ENCODE peak calls at places on chromosomes 2 and 18, in seven cellular contexts. One of them, this sample, is unnamed.

GRCh38 chr2:147076634-147077033 is 768.2 kb upstream of the ACVR2A start:
- DNase-seq in smooth muscle cell of the brain vasculature: no peak
- DNase-seq in left cardiac atrium: no peak
- DNase-seq in NCI-H2029 treated with DMSO at 0.1 percent for 48 hours: no peak
- DNase-seq in psoas muscle: no peak
- DNase-seq in fibroblast of villous mesenchyme: peak
- DNase-seq in AG04450: no peak
- DNase-seq in this sample: no peak

GRCh38 chr2:130736487-130736886 is 7.6 kb downstream of the GPR148 start:
- DNase-seq in smooth muscle cell of the brain vasculature: no peak
- DNase-seq in left cardiac atrium: peak
- DNase-seq in NCI-H2029 treated with DMSO at 0.1 percent for 48 hours: no peak
- DNase-seq in psoas muscle: no peak
- DNase-seq in fibroblast of villous mesenchyme: no peak
- DNase-seq in AG04450: no peak
- DNase-seq in this sample: no peak

GRCh38 chr18:8871484-8871883 is 166.1 kb downstream of the MTCL1 start:
- DNase-seq in smooth muscle cell of the brain vasculature: no peak
- DNase-seq in left cardiac atrium: no peak
- DNase-seq in NCI-H2029 treated with DMSO at 0.1 percent for 48 hours: no peak
- DNase-seq in psoas muscle: no peak
- DNase-seq in fibroblast of villous mesenchyme: no peak
- DNase-seq in AG04450: no peak
- DNase-seq in this sample: no peak

GRCh38 chr2:40554665-40555294 is 102.9 kb upstream of the SLC8A1 start:
- DNase-seq in smooth muscle cell of the brain vasculature: peak
- DNase-seq in left cardiac atrium: peak
- DNase-seq in NCI-H2029 treated with DMSO at 0.1 percent for 48 hours: peak
- DNase-seq in psoas muscle: peak
- DNase-seq in fibroblast of villous mesenchyme: peak
- DNase-seq in AG04450: no peak
- DNase-seq in this sample: peak

GRCh38 chr2:71813801-71814470 is 333.7 kb downstream of the CYP26B1 start:
- DNase-seq in smooth muscle cell of the brain vasculature: no peak
- DNase-seq in left cardiac atrium: no peak
- DNase-seq in NCI-H2029 treated with DMSO at 0.1 percent for 48 hours: no peak
- DNase-seq in psoas muscle: no peak
- DNase-seq in fibroblast of villous mesenchyme: no peak
- DNase-seq in AG04450: no peak
- DNase-seq in this sample: no peak

GRCh38 chr2:46697830-46698323 is 217.7 kb downstream of the MCFD2 start:
- DNase-seq in smooth muscle cell of the brain vasculature: no peak
- DNase-seq in left cardiac atrium: peak
- DNase-seq in NCI-H2029 treated with DMSO at 0.1 percent for 48 hours: no peak
- DNase-seq in psoas muscle: no peak
- DNase-seq in fibroblast of villous mesenchyme: no peak
- DNase-seq in AG04450: no peak
- DNase-seq in this sample: no peak

GRCh38 chr2:50995610-50996009 is 36.3 kb downstream of the NRXN1 start:
- DNase-seq in smooth muscle cell of the brain vasculature: no peak
- DNase-seq in left cardiac atrium: no peak
- DNase-seq in NCI-H2029 treated with DMSO at 0.1 percent for 48 hours: no peak
- DNase-seq in psoas muscle: peak
- DNase-seq in fibroblast of villous mesenchyme: no peak
- DNase-seq in AG04450: peak
- DNase-seq in this sample: no peak

GRCh38 chr2:218853766-218854165 is 5.8 kb upstream of the WNT6 start:
- DNase-seq in smooth muscle cell of the brain vasculature: no peak
- DNase-seq in left cardiac atrium: no peak
- DNase-seq in NCI-H2029 treated with DMSO at 0.1 percent for 48 hours: no peak
- DNase-seq in psoas muscle: no peak
- DNase-seq in fibroblast of villous mesenchyme: peak
- DNase-seq in AG04450: no peak
- DNase-seq in this sample: peak

GRCh38 chr2:227118353-227118752 is 45.7 kb downstream of the COL4A4 start:
- DNase-seq in smooth muscle cell of the brain vasculature: no peak
- DNase-seq in left cardiac atrium: no peak
- DNase-seq in NCI-H2029 treated with DMSO at 0.1 percent for 48 hours: no peak
- DNase-seq in psoas muscle: no peak
- DNase-seq in fibroblast of villous mesenchyme: no peak
- DNase-seq in AG04450: no peak
- DNase-seq in this sample: no peak

GRCh38 chr18:43774497-43774896 is 497.2 kb upstream of the SYT4 start:
- DNase-seq in smooth muscle cell of the brain vasculature: no peak
- DNase-seq in left cardiac atrium: no peak
- DNase-seq in NCI-H2029 treated with DMSO at 0.1 percent for 48 hours: no peak
- DNase-seq in psoas muscle: no peak
- DNase-seq in fibroblast of villous mesenchyme: no peak
- DNase-seq in AG04450: no peak
- DNase-seq in this sample: no peak

GRCh38 chr2:41886757-41887156 is 161.1 kb upstream of the PKDCC start:
- DNase-seq in smooth muscle cell of the brain vasculature: no peak
- DNase-seq in left cardiac atrium: no peak
- DNase-seq in NCI-H2029 treated with DMSO at 0.1 percent for 48 hours: no peak
- DNase-seq in psoas muscle: no peak
- DNase-seq in fibroblast of villous mesenchyme: peak
- DNase-seq in AG04450: no peak
- DNase-seq in this sample: no peak

GRCh38 chr2:102892693-102893290 is 131.0 kb downstream of the TMEM182 start:
- DNase-seq in smooth muscle cell of the brain vasculature: no peak
- DNase-seq in left cardiac atrium: no peak
- DNase-seq in NCI-H2029 treated with DMSO at 0.1 percent for 48 hours: no peak
- DNase-seq in psoas muscle: no peak
- DNase-seq in fibroblast of villous mesenchyme: no peak
- DNase-seq in AG04450: no peak
- DNase-seq in this sample: no peak

GRCh38 chr2:231708773-231709635 is 679 bp downstream of the PTMA start:
- DNase-seq in smooth muscle cell of the brain vasculature: no peak
- DNase-seq in left cardiac atrium: peak
- DNase-seq in NCI-H2029 treated with DMSO at 0.1 percent for 48 hours: no peak
- DNase-seq in psoas muscle: peak
- DNase-seq in fibroblast of villous mesenchyme: peak
- DNase-seq in AG04450: no peak
- DNase-seq in this sample: peak

GRCh38 chr2:159380676-159381239 is 94.3 kb upstream of the WDSUB1 start:
- DNase-seq in smooth muscle cell of the brain vasculature: no peak
- DNase-seq in left cardiac atrium: no peak
- DNase-seq in NCI-H2029 treated with DMSO at 0.1 percent for 48 hours: no peak
- DNase-seq in psoas muscle: no peak
- DNase-seq in fibroblast of villous mesenchyme: no peak
- DNase-seq in AG04450: no peak
- DNase-seq in this sample: no peak

GRCh38 chr2:134401789-134402188 is 147.9 kb downstream of the MGAT5 start:
- DNase-seq in smooth muscle cell of the brain vasculature: no peak
- DNase-seq in left cardiac atrium: no peak
- DNase-seq in NCI-H2029 treated with DMSO at 0.1 percent for 48 hours: no peak
- DNase-seq in psoas muscle: no peak
- DNase-seq in fibroblast of villous mesenchyme: no peak
- DNase-seq in AG04450: no peak
- DNase-seq in this sample: no peak

GRCh38 chr2:46520108-46520507 is 40.7 kb downstream of the TMEM247 start:
- DNase-seq in smooth muscle cell of the brain vasculature: no peak
- DNase-seq in left cardiac atrium: no peak
- DNase-seq in NCI-H2029 treated with DMSO at 0.1 percent for 48 hours: no peak
- DNase-seq in psoas muscle: no peak
- DNase-seq in fibroblast of villous mesenchyme: peak
- DNase-seq in AG04450: no peak
- DNase-seq in this sample: no peak

GRCh38 chr2:23686405-23687029 is 240.4 kb downstream of the ATAD2B start:
- DNase-seq in smooth muscle cell of the brain vasculature: no peak
- DNase-seq in left cardiac atrium: no peak
- DNase-seq in NCI-H2029 treated with DMSO at 0.1 percent for 48 hours: no peak
- DNase-seq in psoas muscle: peak
- DNase-seq in fibroblast of villous mesenchyme: no peak
- DNase-seq in AG04450: no peak
- DNase-seq in this sample: no peak

GRCh38 chr2:240384711-240385450 is 50.6 kb upstream of the GPC1 start:
- DNase-seq in smooth muscle cell of the brain vasculature: no peak
- DNase-seq in left cardiac atrium: peak
- DNase-seq in NCI-H2029 treated with DMSO at 0.1 percent for 48 hours: no peak
- DNase-seq in psoas muscle: peak
- DNase-seq in fibroblast of villous mesenchyme: no peak
- DNase-seq in AG04450: no peak
- DNase-seq in this sample: no peak

GRCh38 chr2:18527822-18528221 is 32.6 kb downstream of the RDH14 start:
- DNase-seq in smooth muscle cell of the brain vasculature: no peak
- DNase-seq in left cardiac atrium: no peak
- DNase-seq in NCI-H2029 treated with DMSO at 0.1 percent for 48 hours: no peak
- DNase-seq in psoas muscle: no peak
- DNase-seq in fibroblast of villous mesenchyme: no peak
- DNase-seq in AG04450: no peak
- DNase-seq in this sample: no peak

GRCh38 chr2:96148410-96149217 is 3.4 kb upstream of the DUSP2 start:
- DNase-seq in smooth muscle cell of the brain vasculature: peak
- DNase-seq in left cardiac atrium: peak
- DNase-seq in NCI-H2029 treated with DMSO at 0.1 percent for 48 hours: no peak
- DNase-seq in psoas muscle: peak
- DNase-seq in fibroblast of villous mesenchyme: peak
- DNase-seq in AG04450: peak
- DNase-seq in this sample: peak

GRCh38 chr2:240672701-240673190 is 9.9 kb downstream of the AQP12B start:
- DNase-seq in smooth muscle cell of the brain vasculature: no peak
- DNase-seq in left cardiac atrium: no peak
- DNase-seq in NCI-H2029 treated with DMSO at 0.1 percent for 48 hours: no peak
- DNase-seq in psoas muscle: no peak
- DNase-seq in fibroblast of villous mesenchyme: no peak
- DNase-seq in AG04450: no peak
- DNase-seq in this sample: peak

GRCh38 chr2:98806266-98806697 is 75.3 kb upstream of the MGAT4A start:
- DNase-seq in smooth muscle cell of the brain vasculature: peak
- DNase-seq in left cardiac atrium: peak
- DNase-seq in NCI-H2029 treated with DMSO at 0.1 percent for 48 hours: peak
- DNase-seq in psoas muscle: peak
- DNase-seq in fibroblast of villous mesenchyme: peak
- DNase-seq in AG04450: no peak
- DNase-seq in this sample: peak

GRCh38 chr2:7272180-7272579 is 355.0 kb downstream of the RNF144A start:
- DNase-seq in smooth muscle cell of the brain vasculature: no peak
- DNase-seq in left cardiac atrium: no peak
- DNase-seq in NCI-H2029 treated with DMSO at 0.1 percent for 48 hours: peak
- DNase-seq in psoas muscle: no peak
- DNase-seq in fibroblast of villous mesenchyme: no peak
- DNase-seq in AG04450: no peak
- DNase-seq in this sample: no peak

GRCh38 chr2:159684796-159685195 is 27.5 kb upstream of the MARCHF7 start:
- DNase-seq in smooth muscle cell of the brain vasculature: no peak
- DNase-seq in left cardiac atrium: no peak
- DNase-seq in NCI-H2029 treated with DMSO at 0.1 percent for 48 hours: no peak
- DNase-seq in psoas muscle: no peak
- DNase-seq in fibroblast of villous mesenchyme: peak
- DNase-seq in AG04450: peak
- DNase-seq in this sample: no peak

GRCh38 chr2:8285081-8285480 is 396.8 kb upstream of the ID2 start:
- DNase-seq in smooth muscle cell of the brain vasculature: no peak
- DNase-seq in left cardiac atrium: no peak
- DNase-seq in NCI-H2029 treated with DMSO at 0.1 percent for 48 hours: no peak
- DNase-seq in psoas muscle: no peak
- DNase-seq in fibroblast of villous mesenchyme: no peak
- DNase-seq in AG04450: no peak
- DNase-seq in this sample: no peak

GRCh38 chr18:9536354-9537152 is 61.2 kb downstream of the RALBP1 start:
- DNase-seq in smooth muscle cell of the brain vasculature: no peak
- DNase-seq in left cardiac atrium: no peak
- DNase-seq in NCI-H2029 treated with DMSO at 0.1 percent for 48 hours: no peak
- DNase-seq in psoas muscle: no peak
- DNase-seq in fibroblast of villous mesenchyme: no peak
- DNase-seq in AG04450: no peak
- DNase-seq in this sample: no peak

GRCh38 chr2:225614915-225615314 is 215.4 kb downstream of the NYAP2 start:
- DNase-seq in smooth muscle cell of the brain vasculature: no peak
- DNase-seq in left cardiac atrium: no peak
- DNase-seq in NCI-H2029 treated with DMSO at 0.1 percent for 48 hours: no peak
- DNase-seq in psoas muscle: no peak
- DNase-seq in fibroblast of villous mesenchyme: no peak
- DNase-seq in AG04450: no peak
- DNase-seq in this sample: no peak

GRCh38 chr2:119517433-119517832 is 6.8 kb downstream of the SCTR start:
- DNase-seq in smooth muscle cell of the brain vasculature: no peak
- DNase-seq in left cardiac atrium: peak
- DNase-seq in NCI-H2029 treated with DMSO at 0.1 percent for 48 hours: peak
- DNase-seq in psoas muscle: peak
- DNase-seq in fibroblast of villous mesenchyme: peak
- DNase-seq in AG04450: no peak
- DNase-seq in this sample: peak

GRCh38 chr2:94970353-94970752 is 55.2 kb upstream of the MAL start:
- DNase-seq in smooth muscle cell of the brain vasculature: no peak
- DNase-seq in left cardiac atrium: no peak
- DNase-seq in NCI-H2029 treated with DMSO at 0.1 percent for 48 hours: no peak
- DNase-seq in psoas muscle: no peak
- DNase-seq in fibroblast of villous mesenchyme: no peak
- DNase-seq in AG04450: no peak
- DNase-seq in this sample: no peak

GRCh38 chr18:23605941-23606340 is 19.6 kb upstream of the NPC1 start:
- DNase-seq in smooth muscle cell of the brain vasculature: no peak
- DNase-seq in left cardiac atrium: no peak
- DNase-seq in NCI-H2029 treated with DMSO at 0.1 percent for 48 hours: no peak
- DNase-seq in psoas muscle: no peak
- DNase-seq in fibroblast of villous mesenchyme: no peak
- DNase-seq in AG04450: no peak
- DNase-seq in this sample: no peak

GRCh38 chr2:145939949-145940348 is 1420.0 kb upstream of the ZEB2 start:
- DNase-seq in smooth muscle cell of the brain vasculature: no peak
- DNase-seq in left cardiac atrium: no peak
- DNase-seq in NCI-H2029 treated with DMSO at 0.1 percent for 48 hours: no peak
- DNase-seq in psoas muscle: no peak
- DNase-seq in fibroblast of villous mesenchyme: no peak
- DNase-seq in AG04450: no peak
- DNase-seq in this sample: no peak

GRCh38 chr2:25305809-25306208 is 35.9 kb downstream of the DNMT3A start:
- DNase-seq in smooth muscle cell of the brain vasculature: no peak
- DNase-seq in left cardiac atrium: no peak
- DNase-seq in NCI-H2029 treated with DMSO at 0.1 percent for 48 hours: no peak
- DNase-seq in psoas muscle: peak
- DNase-seq in fibroblast of villous mesenchyme: no peak
- DNase-seq in AG04450: no peak
- DNase-seq in this sample: no peak

GRCh38 chr2:9333591-9334171 is 89.6 kb downstream of the ITGB1BP1 start:
- DNase-seq in smooth muscle cell of the brain vasculature: peak
- DNase-seq in left cardiac atrium: peak
- DNase-seq in NCI-H2029 treated with DMSO at 0.1 percent for 48 hours: no peak
- DNase-seq in psoas muscle: peak
- DNase-seq in fibroblast of villous mesenchyme: peak
- DNase-seq in AG04450: peak
- DNase-seq in this sample: no peak

GRCh38 chr2:233816771-233817170 is 37.6 kb downstream of the HJURP start:
- DNase-seq in smooth muscle cell of the brain vasculature: no peak
- DNase-seq in left cardiac atrium: no peak
- DNase-seq in NCI-H2029 treated with DMSO at 0.1 percent for 48 hours: no peak
- DNase-seq in psoas muscle: no peak
- DNase-seq in fibroblast of villous mesenchyme: no peak
- DNase-seq in AG04450: no peak
- DNase-seq in this sample: peak

GRCh38 chr2:88813612-88814011 is 122.1 kb downstream of the RPIA start:
- DNase-seq in smooth muscle cell of the brain vasculature: no peak
- DNase-seq in left cardiac atrium: no peak
- DNase-seq in NCI-H2029 treated with DMSO at 0.1 percent for 48 hours: no peak
- DNase-seq in psoas muscle: no peak
- DNase-seq in fibroblast of villous mesenchyme: no peak
- DNase-seq in AG04450: no peak
- DNase-seq in this sample: no peak

GRCh38 chr2:45909677-45910191 is 258.3 kb downstream of the PRKCE start:
- DNase-seq in smooth muscle cell of the brain vasculature: no peak
- DNase-seq in left cardiac atrium: no peak
- DNase-seq in NCI-H2029 treated with DMSO at 0.1 percent for 48 hours: no peak
- DNase-seq in psoas muscle: no peak
- DNase-seq in fibroblast of villous mesenchyme: no peak
- DNase-seq in AG04450: no peak
- DNase-seq in this sample: no peak

GRCh38 chr18:29925566-29925965 is 1117.0 kb downstream of the DSC3 start:
- DNase-seq in smooth muscle cell of the brain vasculature: no peak
- DNase-seq in left cardiac atrium: no peak
- DNase-seq in NCI-H2029 treated with DMSO at 0.1 percent for 48 hours: no peak
- DNase-seq in psoas muscle: no peak
- DNase-seq in fibroblast of villous mesenchyme: no peak
- DNase-seq in AG04450: no peak
- DNase-seq in this sample: no peak

GRCh38 chr2:1091895-1092585 is 141.4 kb downstream of the SNTG2 start:
- DNase-seq in smooth muscle cell of the brain vasculature: no peak
- DNase-seq in left cardiac atrium: no peak
- DNase-seq in NCI-H2029 treated with DMSO at 0.1 percent for 48 hours: no peak
- DNase-seq in psoas muscle: no peak
- DNase-seq in fibroblast of villous mesenchyme: peak
- DNase-seq in AG04450: no peak
- DNase-seq in this sample: no peak